ENCODE peak calls at places on chromosomes 13 and 19, in four cellular contexts. H, A, C and P are unnamed samples.

GRCh38 chr13:85204668-85205344 is 594.4 kb downstream of the SLITRK6 start:
- DNase-seq in H (no peak), A (no peak), C (no peak), P (no peak)

GRCh38 chr13:44752184-44752583 is 176.1 kb upstream of the TSC22D1 start:
- DNase-seq in H (no peak), A (no peak), C (no peak), P (no peak)

GRCh38 chr13:72448082-72448481 is 279.3 kb downstream of the MZT1 start:
- DNase-seq in H (no peak), A (no peak), C (no peak), P (no peak)

GRCh38 chr13:92719868-92720267 is 506.7 kb upstream of the GPC6 start:
- DNase-seq in H (no peak), A (no peak), C (no peak), P (no peak)

GRCh38 chr19:29873024-29873800 is 61.4 kb downstream of the CCNE1 start:
- DNase-seq in H (peak), A (no peak), C (no peak), P (peak)

GRCh38 chr13:27035892-27036235 is 135.7 kb downstream of the USP12 start:
- DNase-seq in H (no peak), A (no peak), C (peak), P (no peak)

GRCh38 chr13:94617389-94618000 is 15.8 kb downstream of the GPR180 start:
- DNase-seq in H (no peak), A (no peak), C (no peak), P (peak)

GRCh38 chr19:50478901-50479715 is 2.5 kb upstream of the GARIN5A start:
- DNase-seq in H (peak), A (no peak), C (peak), P (peak)

GRCh38 chr19:48737360-48737998 is 2.9 kb downstream of the RASIP1 start:
- DNase-seq in H (no peak), A (no peak), C (no peak), P (peak)

GRCh38 chr13:45626731-45627374 is 11.3 kb upstream of the ERICH6B start:
- DNase-seq in H (no peak), A (no peak), C (no peak), P (no peak)

GRCh38 chr13:77896977-77897376 is 21.7 kb downstream of the EDNRB start:
- DNase-seq in H (no peak), A (no peak), C (no peak), P (no peak)

GRCh38 chr19:30649934-30650614 is 277.9 kb downstream of the ZNF536 start:
- DNase-seq in H (peak), A (peak), C (peak), P (peak)

GRCh38 chr13:76646946-76647345 is 239.3 kb downstream of the KCTD12 start:
- DNase-seq in H (no peak), A (no peak), C (peak), P (no peak)

GRCh38 chr13:76643596-76643995 is 242.6 kb downstream of the KCTD12 start:
- DNase-seq in H (no peak), A (no peak), C (no peak), P (no peak)

GRCh38 chr13:76641056-76641455 is 245.1 kb downstream of the KCTD12 start:
- DNase-seq in H (no peak), A (no peak), C (no peak), P (no peak)

GRCh38 chr13:76647550-76647949 is 238.7 kb downstream of the KCTD12 start:
- DNase-seq in H (no peak), A (no peak), C (peak), P (no peak)

GRCh38 chr13:76644906-76645305 is 241.3 kb downstream of the KCTD12 start:
- DNase-seq in H (no peak), A (no peak), C (no peak), P (no peak)
- TF ChIP-seq CHD1 in H (no peak), A (no peak), C (no peak), P (no peak)

GRCh38 chr13:97460853-97461252 is 26.9 kb downstream of the RAP2A start:
- DNase-seq in H (no peak), A (no peak), C (no peak), P (no peak)
- TF ChIP-seq CHD1 in H (no peak), A (no peak), C (no peak), P (no peak)

DNA sequence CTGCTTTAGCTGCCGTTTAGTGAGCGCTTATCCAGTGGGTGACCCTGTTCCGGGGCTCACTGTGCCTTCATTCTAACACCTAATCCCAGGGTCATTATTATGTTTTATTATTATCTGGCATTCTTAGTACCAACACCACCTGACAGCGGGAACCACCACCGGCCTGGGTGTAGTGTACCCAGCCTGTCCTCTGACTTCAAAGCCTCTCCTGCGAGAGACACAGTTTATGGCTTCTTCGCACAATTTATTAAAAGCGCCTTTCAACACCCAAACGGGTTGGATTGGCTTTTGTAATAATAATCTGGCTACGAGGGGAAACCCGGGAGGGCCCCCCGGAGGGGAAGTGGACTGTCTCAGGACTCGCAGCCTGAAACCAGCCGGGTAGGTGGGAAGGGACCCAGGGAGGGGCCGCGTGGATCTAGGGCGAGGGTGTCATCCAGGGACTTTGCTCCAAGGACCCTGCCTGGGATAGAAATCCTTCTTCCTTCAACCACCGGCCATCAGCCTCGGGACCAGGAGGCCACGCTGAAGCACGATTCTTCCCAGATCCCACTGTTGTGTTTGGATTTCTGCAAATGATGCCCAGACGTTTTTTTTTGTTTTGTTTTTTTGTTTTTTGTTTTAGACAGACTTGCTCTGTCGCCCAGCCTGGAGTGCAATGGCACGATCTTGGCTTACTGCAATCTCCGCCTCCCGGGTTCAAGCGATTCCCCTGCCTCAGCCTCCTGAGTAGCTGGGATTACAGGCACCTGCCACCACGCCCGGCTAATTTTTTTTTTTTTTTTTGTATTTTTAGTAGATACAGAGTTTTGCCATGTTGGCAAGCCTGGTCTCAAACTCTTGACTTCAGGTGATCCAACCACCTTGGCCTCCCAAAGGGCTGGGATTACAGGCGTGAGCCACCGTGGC is 1.6 kb upstream of the ZBTB7A start:
- DNase-seq in H (no peak), A (no peak), C (no peak), P (no peak)
- TF ChIP-seq CHD1 in H (no peak), A (no peak), C (no peak), P (no peak)

DNA sequence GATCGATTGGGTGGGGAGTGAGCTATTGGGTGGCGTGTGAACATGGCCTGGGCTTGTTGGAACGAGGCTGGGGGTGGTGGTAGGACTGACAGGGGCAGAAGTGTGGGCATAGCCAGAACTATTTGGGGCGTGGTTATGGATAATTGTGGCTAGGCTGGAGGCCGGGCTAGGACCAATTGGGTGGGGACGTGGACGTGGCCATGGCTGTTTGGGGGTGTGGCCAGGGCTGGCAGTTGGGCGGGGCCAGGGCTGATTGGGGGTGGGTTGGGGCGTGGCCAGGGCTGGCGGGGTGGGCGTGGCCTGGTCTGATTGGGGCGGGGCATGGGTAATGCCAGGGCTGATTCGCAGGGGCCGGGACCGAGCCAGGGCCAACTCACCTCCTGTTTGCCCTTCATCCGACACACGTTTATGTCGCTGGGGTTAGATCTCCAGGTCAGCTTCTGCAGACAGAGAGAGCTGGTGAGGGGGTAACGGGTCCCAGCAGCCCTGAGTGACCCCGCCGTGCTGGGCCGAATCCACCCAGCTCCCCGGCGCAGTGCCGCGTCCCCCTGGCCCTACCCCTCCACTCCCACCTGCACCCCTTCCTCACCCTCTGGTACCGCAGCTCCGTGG is 2.8 kb downstream of the SEMA6B start:
- DNase-seq in H (peak), A (no peak), C (no peak), P (peak)
- TF ChIP-seq CHD1 in H (no peak), A (no peak), C (no peak), P (no peak)

GRCh38 chr19:13165091-13165997 is 15.1 kb downstream of the IER2 start:
- DNase-seq in H (no peak), A (no peak), C (no peak), P (no peak)
- TF ChIP-seq CHD1 in H (no peak), A (no peak), C (no peak), P (no peak)

GRCh38 chr13:109275848-109276247 is 510.5 kb downstream of the IRS2 start:
- DNase-seq in H (no peak), A (no peak), C (no peak), P (no peak)
- TF ChIP-seq CHD1 in H (no peak), A (no peak), C (no peak), P (no peak)

GRCh38 chr19:35352448-35353304 is 5.0 kb downstream of the FFAR1 start:
- DNase-seq in H (peak), A (peak), C (peak), P (peak)

GRCh38 chr19:35352177-35352447 is 4.4 kb downstream of the FFAR1 start:
- DNase-seq in H (no peak), A (no peak), C (no peak), P (no peak)

GRCh38 chr19:35349614-35350521 is 2.2 kb downstream of the FFAR1 start:
- DNase-seq in H (peak), A (no peak), C (no peak), P (peak)

GRCh38 chr19:35350591-35350990 is 2.9 kb downstream of the FFAR1 start:
- DNase-seq in H (peak), A (no peak), C (no peak), P (no peak)

GRCh38 chr19:35351441-35352176 is 3.9 kb downstream of the FFAR1 start:
- DNase-seq in H (peak), A (no peak), C (no peak), P (no peak)
- TF ChIP-seq CHD1 in H (no peak), A (no peak), C (no peak), P (no peak)

DNA sequence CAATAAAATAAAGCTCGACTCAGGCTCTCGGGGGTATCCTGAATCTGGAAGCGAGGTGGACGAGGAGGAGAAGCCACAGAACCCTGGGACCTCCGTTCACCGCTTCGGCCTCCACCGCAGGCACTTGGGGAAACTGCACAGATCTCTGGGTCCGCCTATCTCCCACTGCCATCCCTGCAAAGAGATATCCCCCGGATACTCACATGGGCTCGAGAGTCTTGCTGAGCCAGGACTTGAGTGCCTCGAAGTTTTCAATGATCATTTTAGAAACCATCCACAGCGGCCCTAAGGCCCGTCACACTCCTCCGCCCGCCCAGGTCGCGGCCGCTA is 589 bp downstream of the RBM26 start:
- DNase-seq in H (no peak), A (no peak), C (no peak), P (no peak)
- TF ChIP-seq CHD1 in H (no peak), A (no peak), C (no peak), P (no peak)

GRCh38 chr19:5961969-5962945 is 15.7 kb downstream of the RANBP3 start:
- DNase-seq in H (no peak), A (no peak), C (peak), P (no peak)
- TF ChIP-seq CHD1 in H (no peak), A (no peak), C (no peak), P (no peak)

GRCh38 chr19:23823952-23824389 is 65.3 kb upstream of the ZNF681 start:
- DNase-seq in H (no peak), A (peak), C (no peak), P (peak)
- TF ChIP-seq CHD1 in H (no peak), A (no peak), C (no peak), P (no peak)